ENCODE peak calls at places on chromosome 10, in nine cellular contexts. One of them, this sample, is unnamed.

GRCh38 chr10:93390691-93391090 is 91.4 kb downstream of the MYOF start:
- DNase-seq in foreskin fibroblast: no peak
- DNase-seq in mammary epithelial cell: no peak
- DNase-seq in neuronal stem cell: no peak
- DNase-seq in psoas muscle: no peak
- DNase-seq in adrenal gland: no peak
- DNase-seq in left ventricle myocardium inferior: no peak
- DNase-seq in keratinocyte: no peak
- DNase-seq in AG10803: peak
- DNase-seq in this sample: no peak

GRCh38 chr10:93458821-93459257 is 23.3 kb downstream of the MYOF start:
- DNase-seq in foreskin fibroblast: peak
- DNase-seq in mammary epithelial cell: peak
- DNase-seq in neuronal stem cell: no peak
- DNase-seq in psoas muscle: peak
- DNase-seq in adrenal gland: peak
- DNase-seq in left ventricle myocardium inferior: peak
- DNase-seq in keratinocyte: peak
- DNase-seq in AG10803: peak
- DNase-seq in this sample: no peak

GRCh38 chr10:106559442-106559841 is 605.1 kb downstream of the SORCS1 start:
- DNase-seq in foreskin fibroblast: peak
- DNase-seq in mammary epithelial cell: peak
- DNase-seq in neuronal stem cell: no peak
- DNase-seq in psoas muscle: no peak
- DNase-seq in adrenal gland: no peak
- DNase-seq in left ventricle myocardium inferior: no peak
- DNase-seq in keratinocyte: no peak
- DNase-seq in AG10803: no peak
- DNase-seq in this sample: no peak

GRCh38 chr10:99784025-99784730 is 1.7 kb downstream of the ABCC2 start:
- DNase-seq in foreskin fibroblast: peak
- DNase-seq in mammary epithelial cell: peak
- DNase-seq in neuronal stem cell: no peak
- DNase-seq in psoas muscle: peak
- DNase-seq in adrenal gland: peak
- DNase-seq in left ventricle myocardium inferior: no peak
- DNase-seq in keratinocyte: no peak
- DNase-seq in AG10803: peak
- DNase-seq in this sample: no peak

GRCh38 chr10:32995751-32996150 is 37.7 kb upstream of the ITGB1 start:
- DNase-seq in foreskin fibroblast: no peak
- DNase-seq in mammary epithelial cell: no peak
- DNase-seq in neuronal stem cell: no peak
- DNase-seq in psoas muscle: no peak
- DNase-seq in adrenal gland: no peak
- DNase-seq in left ventricle myocardium inferior: no peak
- DNase-seq in keratinocyte: no peak
- DNase-seq in AG10803: no peak
- DNase-seq in this sample: no peak

GRCh38 chr10:91683976-91684375 is 51.1 kb upstream of the PPP1R3C start:
- DNase-seq in foreskin fibroblast: peak
- DNase-seq in mammary epithelial cell: peak
- DNase-seq in neuronal stem cell: no peak
- DNase-seq in psoas muscle: no peak
- DNase-seq in adrenal gland: no peak
- DNase-seq in left ventricle myocardium inferior: no peak
- DNase-seq in keratinocyte: peak
- DNase-seq in AG10803: peak
- DNase-seq in this sample: no peak

GRCh38 chr10:3099291-3100092 is 32.1 kb downstream of the PFKP start:
- DNase-seq in foreskin fibroblast: peak
- DNase-seq in mammary epithelial cell: peak
- DNase-seq in neuronal stem cell: no peak
- DNase-seq in psoas muscle: no peak
- DNase-seq in adrenal gland: no peak
- DNase-seq in left ventricle myocardium inferior: no peak
- DNase-seq in keratinocyte: no peak
- DNase-seq in AG10803: peak
- DNase-seq in this sample: no peak

GRCh38 chr10:102280397-102281015 is 35.2 kb downstream of the GBF1 start:
- DNase-seq in foreskin fibroblast: peak
- DNase-seq in mammary epithelial cell: no peak
- DNase-seq in neuronal stem cell: no peak
- DNase-seq in psoas muscle: peak
- DNase-seq in adrenal gland: peak
- DNase-seq in left ventricle myocardium inferior: peak
- DNase-seq in keratinocyte: no peak
- DNase-seq in AG10803: no peak
- DNase-seq in this sample: no peak

GRCh38 chr10:80924063-80924952 is 386.6 kb downstream of the SH2D4B start:
- DNase-seq in foreskin fibroblast: peak
- DNase-seq in mammary epithelial cell: peak
- DNase-seq in neuronal stem cell: peak
- DNase-seq in psoas muscle: no peak
- DNase-seq in adrenal gland: peak
- DNase-seq in left ventricle myocardium inferior: no peak
- DNase-seq in keratinocyte: no peak
- DNase-seq in AG10803: peak
- DNase-seq in this sample: peak

GRCh38 chr10:31749981-31750850 is 178.4 kb downstream of the ARHGAP12 start:
- DNase-seq in foreskin fibroblast: peak
- DNase-seq in mammary epithelial cell: no peak
- DNase-seq in neuronal stem cell: no peak
- DNase-seq in psoas muscle: peak
- DNase-seq in adrenal gland: peak
- DNase-seq in left ventricle myocardium inferior: peak
- DNase-seq in keratinocyte: no peak
- DNase-seq in AG10803: no peak
- DNase-seq in this sample: no peak

GRCh38 chr10:86533328-86533727 is 11.7 kb upstream of the WAPL start:
- DNase-seq in foreskin fibroblast: no peak
- DNase-seq in mammary epithelial cell: no peak
- DNase-seq in neuronal stem cell: no peak
- DNase-seq in psoas muscle: peak
- DNase-seq in adrenal gland: no peak
- DNase-seq in left ventricle myocardium inferior: no peak
- DNase-seq in keratinocyte: no peak
- DNase-seq in AG10803: no peak
- DNase-seq in this sample: no peak

GRCh38 chr10:110629680-110630191 is 14.4 kb upstream of the RBM20 start:
- DNase-seq in foreskin fibroblast: peak
- DNase-seq in mammary epithelial cell: peak
- DNase-seq in neuronal stem cell: no peak
- DNase-seq in psoas muscle: no peak
- DNase-seq in adrenal gland: no peak
- DNase-seq in left ventricle myocardium inferior: no peak
- DNase-seq in keratinocyte: peak
- DNase-seq in AG10803: peak
- DNase-seq in this sample: no peak

GRCh38 chr10:8061274-8062211 is 7.1 kb downstream of the GATA3 start:
- DNase-seq in foreskin fibroblast: no peak
- DNase-seq in mammary epithelial cell: peak
- DNase-seq in neuronal stem cell: peak
- DNase-seq in psoas muscle: no peak
- DNase-seq in adrenal gland: no peak
- DNase-seq in left ventricle myocardium inferior: no peak
- DNase-seq in keratinocyte: no peak
- DNase-seq in AG10803: no peak
- DNase-seq in this sample: peak

GRCh38 chr10:983951-984705 is 4.1 kb upstream of the GTPBP4 start:
- DNase-seq in foreskin fibroblast: peak
- DNase-seq in mammary epithelial cell: peak
- DNase-seq in neuronal stem cell: no peak
- DNase-seq in psoas muscle: no peak
- DNase-seq in adrenal gland: no peak
- DNase-seq in left ventricle myocardium inferior: no peak
- DNase-seq in keratinocyte: no peak
- DNase-seq in AG10803: no peak
- DNase-seq in this sample: no peak

GRCh38 chr10:103761075-103761920 is 94.1 kb downstream of the SH3PXD2A start:
- DNase-seq in foreskin fibroblast: no peak
- DNase-seq in mammary epithelial cell: peak
- DNase-seq in neuronal stem cell: no peak
- DNase-seq in psoas muscle: no peak
- DNase-seq in adrenal gland: no peak
- DNase-seq in left ventricle myocardium inferior: no peak
- DNase-seq in keratinocyte: no peak
- DNase-seq in AG10803: no peak
- DNase-seq in this sample: no peak

GRCh38 chr10:113907166-113907565 is 52.7 kb downstream of the NHLRC2 start:
- DNase-seq in foreskin fibroblast: peak
- DNase-seq in mammary epithelial cell: no peak
- DNase-seq in neuronal stem cell: no peak
- DNase-seq in psoas muscle: no peak
- DNase-seq in adrenal gland: no peak
- DNase-seq in left ventricle myocardium inferior: no peak
- DNase-seq in keratinocyte: no peak
- DNase-seq in AG10803: no peak
- DNase-seq in this sample: no peak

GRCh38 chr10:114635101-114635500 is 23.0 kb downstream of the ABLIM1 start:
- DNase-seq in foreskin fibroblast: no peak
- DNase-seq in mammary epithelial cell: no peak
- DNase-seq in neuronal stem cell: no peak
- DNase-seq in psoas muscle: no peak
- DNase-seq in adrenal gland: no peak
- DNase-seq in left ventricle myocardium inferior: no peak
- DNase-seq in keratinocyte: no peak
- DNase-seq in AG10803: no peak
- DNase-seq in this sample: no peak

GRCh38 chr10:76991571-76991970 is 646.0 kb downstream of the KCNMA1 start:
- DNase-seq in foreskin fibroblast: no peak
- DNase-seq in mammary epithelial cell: no peak
- DNase-seq in neuronal stem cell: no peak
- DNase-seq in psoas muscle: no peak
- DNase-seq in adrenal gland: no peak
- DNase-seq in left ventricle myocardium inferior: no peak
- DNase-seq in keratinocyte: no peak
- DNase-seq in AG10803: peak
- DNase-seq in this sample: no peak

GRCh38 chr10:79378647-79379511 is 31.6 kb downstream of the PPIF start:
- DNase-seq in foreskin fibroblast: no peak
- DNase-seq in mammary epithelial cell: no peak
- DNase-seq in neuronal stem cell: no peak
- DNase-seq in psoas muscle: no peak
- DNase-seq in adrenal gland: no peak
- DNase-seq in left ventricle myocardium inferior: no peak
- DNase-seq in keratinocyte: no peak
- DNase-seq in AG10803: no peak
- DNase-seq in this sample: no peak

GRCh38 chr10:78727728-78728127 is 341.0 kb upstream of the ZMIZ1 start:
- DNase-seq in foreskin fibroblast: no peak
- DNase-seq in mammary epithelial cell: no peak
- DNase-seq in neuronal stem cell: no peak
- DNase-seq in psoas muscle: no peak
- DNase-seq in adrenal gland: peak
- DNase-seq in left ventricle myocardium inferior: peak
- DNase-seq in keratinocyte: no peak
- DNase-seq in AG10803: no peak
- DNase-seq in this sample: no peak

GRCh38 chr10:25530306-25530705 is 355.5 kb downstream of the GPR158 start:
- DNase-seq in foreskin fibroblast: no peak
- DNase-seq in mammary epithelial cell: no peak
- DNase-seq in neuronal stem cell: no peak
- DNase-seq in psoas muscle: no peak
- DNase-seq in adrenal gland: no peak
- DNase-seq in left ventricle myocardium inferior: no peak
- DNase-seq in keratinocyte: no peak
- DNase-seq in AG10803: no peak
- DNase-seq in this sample: no peak

GRCh38 chr10:218753-219152 is 83.5 kb downstream of the ZMYND11 start:
- DNase-seq in foreskin fibroblast: peak
- DNase-seq in mammary epithelial cell: no peak
- DNase-seq in neuronal stem cell: no peak
- DNase-seq in psoas muscle: no peak
- DNase-seq in adrenal gland: no peak
- DNase-seq in left ventricle myocardium inferior: no peak
- DNase-seq in keratinocyte: no peak
- DNase-seq in AG10803: peak
- DNase-seq in this sample: no peak

GRCh38 chr10:100740476-100741341 is 4.7 kb upstream of the PAX2 start:
- DNase-seq in foreskin fibroblast: no peak
- DNase-seq in mammary epithelial cell: no peak
- DNase-seq in neuronal stem cell: no peak
- DNase-seq in psoas muscle: no peak
- DNase-seq in adrenal gland: no peak
- DNase-seq in left ventricle myocardium inferior: no peak
- DNase-seq in keratinocyte: no peak
- DNase-seq in AG10803: no peak
- DNase-seq in this sample: no peak

GRCh38 chr10:29798876-29799690 is 164.3 kb upstream of the SVIL start:
- DNase-seq in foreskin fibroblast: peak
- DNase-seq in mammary epithelial cell: no peak
- DNase-seq in neuronal stem cell: no peak
- DNase-seq in psoas muscle: no peak
- DNase-seq in adrenal gland: no peak
- DNase-seq in left ventricle myocardium inferior: no peak
- DNase-seq in keratinocyte: no peak
- DNase-seq in AG10803: peak
- DNase-seq in this sample: no peak
- H3K4me3 ChIP-seq in foreskin fibroblast: no peak
- H3K4me3 ChIP-seq in mammary epithelial cell: no peak
- H3K4me3 ChIP-seq in neuronal stem cell: no peak
- H3K4me3 ChIP-seq in psoas muscle: no peak
- H3K4me3 ChIP-seq in adrenal gland: no peak
- H3K4me3 ChIP-seq in left ventricle myocardium inferior: no peak
- H3K4me3 ChIP-seq in keratinocyte: no peak
- H3K4me3 ChIP-seq in AG10803: no peak
- H3K4me3 ChIP-seq in this sample: no peak

GRCh38 chr10:47402681-47403301 is 18.7 kb upstream of the ZNF488 start:
- DNase-seq in foreskin fibroblast: peak
- DNase-seq in mammary epithelial cell: peak
- DNase-seq in neuronal stem cell: peak
- DNase-seq in psoas muscle: peak
- DNase-seq in adrenal gland: peak
- DNase-seq in left ventricle myocardium inferior: peak
- DNase-seq in keratinocyte: peak
- DNase-seq in AG10803: peak
- DNase-seq in this sample: no peak
- H3K4me3 ChIP-seq in foreskin fibroblast: no peak
- H3K4me3 ChIP-seq in mammary epithelial cell: no peak
- H3K4me3 ChIP-seq in neuronal stem cell: no peak
- H3K4me3 ChIP-seq in psoas muscle: no peak
- H3K4me3 ChIP-seq in adrenal gland: no peak
- H3K4me3 ChIP-seq in left ventricle myocardium inferior: no peak
- H3K4me3 ChIP-seq in keratinocyte: no peak
- H3K4me3 ChIP-seq in AG10803: no peak
- H3K4me3 ChIP-seq in this sample: no peak

GRCh38 chr10:126561499-126562208 is 108.8 kb downstream of the C10orf90 start:
- DNase-seq in foreskin fibroblast: peak
- DNase-seq in mammary epithelial cell: no peak
- DNase-seq in neuronal stem cell: no peak
- DNase-seq in psoas muscle: no peak
- DNase-seq in adrenal gland: no peak
- DNase-seq in left ventricle myocardium inferior: no peak
- DNase-seq in keratinocyte: no peak
- DNase-seq in AG10803: peak
- DNase-seq in this sample: no peak
- H3K4me3 ChIP-seq in foreskin fibroblast: peak
- H3K4me3 ChIP-seq in mammary epithelial cell: no peak
- H3K4me3 ChIP-seq in neuronal stem cell: peak
- H3K4me3 ChIP-seq in psoas muscle: peak
- H3K4me3 ChIP-seq in adrenal gland: no peak
- H3K4me3 ChIP-seq in left ventricle myocardium inferior: peak
- H3K4me3 ChIP-seq in keratinocyte: no peak
- H3K4me3 ChIP-seq in AG10803: peak
- H3K4me3 ChIP-seq in this sample: no peak

GRCh38 chr10:129965418-129965793 is 1.3 kb upstream of the EBF3 start:
- DNase-seq in foreskin fibroblast: no peak
- DNase-seq in mammary epithelial cell: no peak
- DNase-seq in neuronal stem cell: no peak
- DNase-seq in psoas muscle: no peak
- DNase-seq in adrenal gland: no peak
- DNase-seq in left ventricle myocardium inferior: no peak
- DNase-seq in keratinocyte: no peak
- DNase-seq in AG10803: no peak
- DNase-seq in this sample: no peak
- H3K4me3 ChIP-seq in foreskin fibroblast: peak
- H3K4me3 ChIP-seq in mammary epithelial cell: no peak
- H3K4me3 ChIP-seq in neuronal stem cell: no peak
- H3K4me3 ChIP-seq in psoas muscle: peak
- H3K4me3 ChIP-seq in adrenal gland: no peak
- H3K4me3 ChIP-seq in left ventricle myocardium inferior: peak
- H3K4me3 ChIP-seq in keratinocyte: no peak
- H3K4me3 ChIP-seq in AG10803: peak
- H3K4me3 ChIP-seq in this sample: no peak